ENCODE peak calls at places on chromosomes 13 and 19, in eight cellular contexts. G is glutamatergic neuron, J is A549, C is neural progenitor cell, M is progenitor cell of endocrine pancreas, T is hepatocyte, P is AG04450, S is adrenal gland. A is an unnamed sample.

GRCh38 chr19:50419580-50420035 is 870 bp downstream of the SPIB start:
- DNase-seq in G (no peak), J (no peak), C (no peak), M (no peak), T (peak), P (no peak), S (no peak), A (no peak)

GRCh38 chr19:35266149-35266903 is 2.4 kb upstream of the USF2 start:
- DNase-seq in G (no peak), J (no peak), C (no peak), M (no peak), T (no peak), P (no peak), S (peak), A (no peak)

GRCh38 chr19:35729021-35729420 is 11.2 kb downstream of the KMT2B start:
- DNase-seq in G (no peak), J (no peak), C (no peak), M (no peak), T (no peak), P (no peak), S (no peak), A (no peak)

GRCh38 chr13:62337109-62337880 is 921.6 kb upstream of the PCDH20 start:
- DNase-seq in G (no peak), J (no peak), C (peak), M (no peak), T (no peak), P (no peak), S (no peak), A (no peak)

GRCh38 chr13:63449549-63449948 is 2033.9 kb upstream of the PCDH20 start:
- DNase-seq in G (no peak), J (no peak), C (no peak), M (no peak), T (no peak), P (no peak), S (no peak), A (no peak)

GRCh38 chr13:99310382-99311031 is 3.3 kb upstream of the GPR183 start:
- DNase-seq in G (no peak), J (no peak), C (no peak), M (no peak), T (no peak), P (peak), S (no peak), A (no peak)

GRCh38 chr13:66887088-66887487 is 343.0 kb downstream of the PCDH9 start:
- DNase-seq in G (no peak), J (no peak), C (no peak), M (no peak), T (no peak), P (peak), S (no peak), A (no peak)

GRCh38 chr13:46885018-46885417 is 11.8 kb downstream of the HTR2A start:
- DNase-seq in G (no peak), J (no peak), C (no peak), M (no peak), T (no peak), P (no peak), S (no peak), A (no peak)

GRCh38 chr19:51983361-51983760 is 3.3 kb downstream of the ZNF350 start:
- DNase-seq in G (no peak), J (no peak), C (no peak), M (no peak), T (no peak), P (no peak), S (no peak), A (no peak)

GRCh38 chr19:33300016-33300981 is 2.0 kb downstream of the CEBPA start:
- DNase-seq in G (no peak), J (no peak), C (no peak), M (no peak), T (no peak), P (no peak), S (no peak), A (no peak)

GRCh38 chr13:43785166-43785680 is 1.5 kb downstream of the ENOX1 start:
- DNase-seq in G (no peak), J (no peak), C (peak), M (no peak), T (no peak), P (no peak), S (no peak), A (no peak)
- TF ChIP-seq CTCF in G (no peak), J (no peak), C (no peak), M (no peak), T (no peak), P (no peak), S (no peak), A (no peak)

DNA sequence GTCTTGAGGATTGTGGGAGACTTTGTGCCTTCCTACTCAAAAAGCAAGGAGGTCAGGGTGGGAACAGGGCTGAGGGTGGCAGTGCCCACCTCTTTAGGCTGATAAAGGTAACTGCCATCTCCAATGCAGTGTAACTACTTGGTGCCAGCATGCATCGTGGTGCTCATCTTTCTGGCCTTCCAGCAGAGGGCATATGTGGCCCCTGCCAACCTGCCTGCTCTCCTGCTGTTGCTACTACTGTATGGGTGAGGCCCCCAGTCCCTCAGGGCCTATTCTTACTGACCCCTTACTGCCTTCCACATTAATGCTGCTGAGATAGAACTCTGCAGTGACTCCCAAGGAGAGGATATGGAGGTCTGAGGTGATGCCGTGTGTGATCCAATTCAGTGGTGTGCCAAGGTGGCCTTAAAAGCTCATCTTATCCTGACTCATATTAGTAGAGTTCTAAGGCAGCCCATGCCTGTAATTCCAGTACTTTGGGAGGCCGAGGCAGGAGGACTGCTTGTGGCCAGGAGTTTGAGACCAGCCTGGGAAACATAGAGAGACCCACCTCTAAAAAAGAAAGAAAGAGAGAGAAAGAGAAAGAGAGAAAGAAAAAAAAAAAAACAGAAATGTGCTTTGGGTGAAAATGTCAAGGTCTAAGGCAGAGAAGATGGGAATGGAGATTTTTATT is 9.6 kb upstream of the ARHGAP45 start:
- DNase-seq in G (no peak), J (no peak), C (peak), M (no peak), T (no peak), P (no peak), S (no peak), A (no peak)
- TF ChIP-seq CTCF in G (no peak), J (peak), C (no peak), M (no peak), T (no peak), P (no peak), S (no peak), A (peak)

DNA sequence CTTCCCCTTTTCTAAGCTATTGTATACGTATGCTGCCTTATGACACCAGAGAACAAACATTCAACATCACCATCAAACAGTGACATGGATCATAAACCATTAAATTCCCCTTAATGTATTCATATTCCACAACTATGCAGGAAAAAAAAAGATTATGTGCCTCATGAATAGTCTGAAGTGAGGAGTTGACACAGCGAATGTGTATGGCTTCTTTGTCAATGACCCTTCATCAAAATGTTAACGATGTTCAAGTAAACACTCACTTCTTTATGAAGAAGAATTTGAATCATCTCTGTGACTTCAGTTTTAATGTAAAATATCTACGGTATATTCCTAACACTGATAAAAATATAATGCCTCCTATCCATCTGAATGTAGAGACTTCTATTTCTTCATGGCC is 44.6 kb downstream of the SMAD9 start:
- DNase-seq in G (no peak), J (no peak), C (no peak), M (no peak), T (no peak), P (no peak), S (no peak), A (no peak)
- TF ChIP-seq CTCF in G (no peak), J (no peak), C (no peak), M (no peak), T (no peak), P (no peak), S (no peak), A (no peak)

GRCh38 chr19:41887711-41888382 is 4.9 kb downstream of the ARHGEF1 start:
- DNase-seq in G (no peak), J (no peak), C (no peak), M (peak), T (peak), P (no peak), S (no peak), A (peak)
- TF ChIP-seq CTCF in G (no peak), J (no peak), C (no peak), M (peak), T (peak), P (no peak), S (no peak), A (no peak)

GRCh38 chr19:28820289-28820688 is 392.7 kb downstream of the UQCRFS1 start:
- DNase-seq in G (no peak), J (no peak), C (no peak), M (no peak), T (no peak), P (no peak), S (no peak), A (no peak)
- TF ChIP-seq CTCF in G (no peak), J (no peak), C (no peak), M (no peak), T (no peak), P (no peak), S (no peak), A (no peak)

GRCh38 chr13:91792054-91792453 is 393.6 kb downstream of the GPC5 start:
- DNase-seq in G (no peak), J (no peak), C (no peak), M (no peak), T (no peak), P (no peak), S (no peak), A (no peak)

GRCh38 chr13:91802957-91803356 is 404.5 kb downstream of the GPC5 start:
- DNase-seq in G (no peak), J (no peak), C (no peak), M (no peak), T (no peak), P (no peak), S (no peak), A (no peak)

GRCh38 chr13:91797567-91797966 is 399.1 kb downstream of the GPC5 start:
- DNase-seq in G (no peak), J (no peak), C (no peak), M (no peak), T (no peak), P (no peak), S (no peak), A (no peak)
- TF ChIP-seq CTCF in G (no peak), J (no peak), C (no peak), M (no peak), T (no peak), P (no peak), S (no peak), A (no peak)

DNA sequence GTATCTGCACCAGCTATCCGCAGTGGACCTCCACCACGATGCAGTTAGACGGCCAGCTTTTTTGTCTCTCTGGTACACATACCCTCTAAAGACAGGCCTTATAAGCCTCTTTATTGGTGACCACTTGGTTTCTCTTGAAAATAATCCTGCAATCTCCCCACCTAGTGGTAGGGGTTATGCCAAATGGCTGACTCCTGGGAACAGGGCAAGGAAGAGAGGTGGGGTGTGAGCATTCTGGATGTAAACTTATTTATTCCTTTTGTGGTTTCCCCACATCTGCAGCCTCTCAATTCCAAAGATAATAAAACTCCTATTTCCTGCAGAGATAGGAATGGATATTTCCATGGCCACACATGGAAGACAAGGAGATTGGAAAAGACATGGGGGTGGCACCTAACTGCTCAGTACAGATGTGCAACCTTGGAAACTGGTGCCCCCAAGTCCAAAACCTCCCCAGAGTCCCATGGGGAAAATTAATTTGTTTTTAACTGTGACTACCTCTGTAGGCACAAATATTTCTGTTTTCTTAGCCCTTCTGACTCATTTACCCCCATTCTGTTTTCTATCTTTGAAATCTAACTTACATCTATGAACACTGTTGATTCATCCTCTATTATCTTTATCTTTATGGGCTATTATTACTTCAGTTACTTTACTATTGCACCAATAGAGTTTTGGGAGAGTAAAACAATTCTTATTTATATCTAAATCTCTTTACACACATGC is 112.7 kb upstream of the TSHZ3 start:
- DNase-seq in G (no peak), J (no peak), C (no peak), M (no peak), T (no peak), P (no peak), S (no peak), A (no peak)
- TF ChIP-seq CTCF in G (no peak), J (no peak), C (no peak), M (no peak), T (no peak), P (peak), S (no peak), A (no peak)

A was measured in natural killer cell.